ENCODE peak calls at places on chromosomes 11 and 22, in six cellular contexts. Z is lung, S is brain microvascular endothelial cell, H is hepatocyte, F is HL-60, G is gastrocnemius medialis. C is an unnamed sample.

GRCh38 chr11:6480299-6480914 is 724 bp downstream of the ARFIP2 start:
- DNase-seq in S (no peak), H (no peak), Z (no peak), G (no peak), F (no peak), C (no peak)

GRCh38 chr11:13169709-13170108 is 107.9 kb upstream of the BMAL1 start:
- DNase-seq in H (no peak), F (no peak), Z (peak; percentile 31), S (peak; percentile 79), G (no peak), C (no peak)

GRCh38 chr11:1433977-1434640 is 44.4 kb downstream of the BRSK2 start:
- DNase-seq in H (no peak), Z (no peak), S (no peak), G (no peak), F (no peak), C (no peak)

GRCh38 chr22:31441652-31442051 is 42.2 kb downstream of the DRG1 start:
- DNase-seq in F (no peak), S (no peak), G (no peak), H (no peak), Z (no peak), C (no peak)

GRCh38 chr22:26707090-26707489 is 49.7 kb downstream of the MIAT start:
- DNase-seq in F (no peak), H (no peak), Z (no peak), G (no peak), S (no peak), C (no peak)

GRCh38 chr11:45872513-45873356 is 12.7 kb upstream of the MAPK8IP1 start:
- DNase-seq in S (peak; percentile 82), G (no peak), Z (no peak), H (peak; percentile 81), F (no peak), C (no peak)

GRCh38 chr11:113345978-113346377 is 31.6 kb downstream of the TTC12 start:
- DNase-seq in Z (no peak), F (no peak), S (no peak), H (peak; percentile 21), G (no peak), C (no peak)

GRCh38 chr11:71369411-71369810 is 78.8 kb downstream of the DHCR7 start:
- DNase-seq in Z (no peak), G (no peak), H (no peak), F (no peak), S (no peak), C (no peak)

GRCh38 chr11:831951-832528 is 712 bp upstream of the CD151 start:
- DNase-seq in G (no peak), H (no peak), S (no peak), Z (no peak), F (no peak), C (no peak)

GRCh38 chr11:110565344-110565684 is 135.6 kb downstream of the FDX1 start:
- DNase-seq in S (peak; percentile 28), F (peak; percentile 15), H (peak; percentile 84), G (no peak), Z (no peak), C (no peak)

GRCh38 chr22:36303874-36304273 is 50.9 kb downstream of the APOL1 start:
- DNase-seq in G (no peak), S (no peak), Z (no peak), H (peak; percentile 37), F (no peak), C (no peak)

GRCh38 chr11:93054881-93055280 is 85.4 kb downstream of the MTNR1B start:
- DNase-seq in F (no peak), S (peak; percentile 97), Z (no peak), G (no peak), H (peak; percentile 38), C (no peak)

GRCh38 chr11:66267039-66267378 is 1.4 kb upstream of the RAB1B start:
- DNase-seq in G (no peak), S (no peak), Z (no peak), H (no peak), F (no peak), C (no peak)

GRCh38 chr11:123145661-123146060 is 49.4 kb downstream of the CLMP start:
- DNase-seq in G (no peak), S (no peak), F (no peak), H (no peak), Z (no peak), C (no peak)

GRCh38 chr11:77207618-77208313 is 79.7 kb downstream of the MYO7A start:
- DNase-seq in G (no peak), F (no peak), Z (no peak), S (no peak), H (no peak), C (peak; percentile 55)

GRCh38 chr22:20430101-20430640 is 7.5 kb downstream of the SCARF2 start:
- DNase-seq in Z (no peak), G (no peak), H (no peak), F (no peak), S (no peak), C (no peak)

GRCh38 chr11:80327971-80328614 is 887.3 kb upstream of the TENM4 start:
- DNase-seq in G (no peak), F (no peak), S (no peak), Z (no peak), H (no peak), C (no peak)

GRCh38 chr11:64037027-64037633 is 1.4 kb downstream of the FLRT1 start:
- DNase-seq in G (no peak), F (no peak), H (no peak), Z (no peak), S (no peak), C (no peak)

GRCh38 chr11:57763568-57763967 is 2.0 kb downstream of the CTNND1 start:
- DNase-seq in S (peak; percentile 45), G (no peak), F (no peak), Z (no peak), H (peak; percentile 54), C (no peak)

GRCh38 chr11:47961383-47961782 is 19.0 kb upstream of the PTPRJ start:
- DNase-seq in Z (no peak), S (no peak), F (no peak), H (no peak), G (no peak), C (no peak)

GRCh38 chr22:20962491-20962945 is 4.5 kb upstream of the AIFM3 start:
- DNase-seq in H (no peak), S (no peak), F (no peak), G (no peak), Z (no peak), C (no peak)

GRCh38 chr11:82756765-82757650 is 23.3 kb upstream of the FAM181B start:
- DNase-seq in G (no peak), S (no peak), H (no peak), Z (no peak), F (no peak), C (no peak)

GRCh38 chr22:24894220-24894975 is 52.1 kb downstream of the LHFPL7 start:
- DNase-seq in H (peak; percentile 89), F (peak; percentile 69), Z (peak; percentile 92), G (peak; percentile 87), S (peak; percentile 95), C (peak; percentile 95)

GRCh38 chr11:22567759-22568158 is 57.9 kb downstream of the FANCF start:
- DNase-seq in S (no peak), F (no peak), G (no peak), Z (no peak), H (no peak), C (no peak)

GRCh38 chr11:64879226-64879900 is 942 bp upstream of the EHD1 start:
- DNase-seq in Z (peak; percentile 31), F (no peak), S (no peak), G (no peak), H (no peak), C (no peak)

GRCh38 chr11:128735935-128736610 is 42.2 kb downstream of the FLI1 start:
- DNase-seq in H (no peak), S (no peak), G (no peak), Z (no peak), F (no peak), C (no peak)

GRCh38 chr11:128738942-128739341 is 45.1 kb downstream of the FLI1 start:
- DNase-seq in F (no peak), S (no peak), Z (no peak), H (no peak), G (no peak), C (no peak)

GRCh38 chr11:128734439-128735224 is 40.8 kb downstream of the FLI1 start:
- DNase-seq in G (peak; percentile 14), S (no peak), Z (no peak), F (no peak), H (no peak), C (no peak)

GRCh38 chr11:128739589-128739988 is 45.7 kb downstream of the FLI1 start:
- DNase-seq in H (no peak), S (no peak), Z (no peak), F (no peak), G (no peak), C (no peak)

GRCh38 chr11:128737704-128738103 is 43.8 kb downstream of the FLI1 start:
- DNase-seq in F (no peak), G (no peak), H (no peak), S (no peak), Z (no peak), C (no peak)
- H3K27ac ChIP-seq in F (peak overlapping the region; percentile 27), G (no peak overlapping the region), H (no peak overlapping the region), S (no peak overlapping the region), Z (no peak overlapping the region), C (no peak overlapping the region)

GRCh38 chr22:46578251-46578823 is 40.9 kb upstream of the CELSR1 start:
- DNase-seq in H (peak; percentile 8), F (no peak), S (no peak), Z (no peak), G (no peak), C (no peak)
- H3K4me3 ChIP-seq in H (peak overlapping the region; percentile 64), F (peak overlapping the region; percentile 71), S (no peak overlapping the region), Z (no peak overlapping the region), G (peak overlapping the region; percentile 89), C (peak overlapping the region; percentile 88)

GRCh38 chr11:59923813-59924212 is 14.4 kb upstream of the OOSP1 start:
- DNase-seq in S (no peak), H (no peak), G (no peak), Z (no peak), F (no peak), C (no peak)

GRCh38 chr11:59918494-59918893 is 19.7 kb upstream of the OOSP1 start:
- DNase-seq in H (no peak), Z (no peak), S (peak; percentile 43), G (no peak), F (no peak), C (no peak)

GRCh38 chr11:59918987-59919589 is 19.1 kb upstream of the OOSP1 start:
- DNase-seq in H (peak; percentile 44), G (no peak), S (peak; percentile 71), F (no peak), Z (no peak), C (no peak)
- TF ChIP-seq CTCF in H (peak; percentile 47), G (no peak), S (peak; percentile 74), F (peak; percentile 1), Z (no peak), C (no peak)

GRCh38 chr22:46351131-46351735 is 15.7 kb downstream of the TRMU start:
- DNase-seq in F (no peak), S (no peak), G (no peak), Z (no peak), H (no peak), C (no peak)

GRCh38 chr22:46350111-46350510 is 14.6 kb downstream of the TRMU start:
- DNase-seq in S (no peak), F (no peak), H (no peak), Z (no peak), G (no peak), C (no peak)

GRCh38 chr22:46349681-46350080 is 14.2 kb downstream of the TRMU start:
- DNase-seq in Z (no peak), G (no peak), F (no peak), S (no peak), H (no peak), C (no peak)

GRCh38 chr22:46351767-46352166 is 16.3 kb downstream of the TRMU start:
- DNase-seq in G (no peak), S (no peak), H (no peak), Z (no peak), F (no peak), C (no peak)

GRCh38 chr22:46350646-46351045 is 15.1 kb downstream of the TRMU start:
- DNase-seq in G (no peak), Z (no peak), H (no peak), F (no peak), S (no peak), C (no peak)
- H3K27ac ChIP-seq in G (no peak overlapping the region), Z (no peak overlapping the region), H (no peak overlapping the region), F (no peak overlapping the region), S (no peak overlapping the region), C (no peak overlapping the region)